ENCODE peak calls at places on chromosomes 2 and 18, in six cellular contexts. One of them, this sample, is unnamed.
A peak's percentile ranks its signal among the peaks of the same experiment; 100 is the strongest.

GRCh38 chr2:236663671-236664101 is 94.1 kb downstream of the ACKR3 start:
- DNase-seq in lower lobe of right lung: no peak
- DNase-seq in heart left ventricle: no peak
- DNase-seq in Calu3: no peak
- DNase-seq in transverse colon: no peak
- DNase-seq in PC-9: peak; percentile 25
- DNase-seq in this sample: peak; percentile 31

GRCh38 chr2:238669046-238669445 is 178.8 kb upstream of the TWIST2 start:
- DNase-seq in transverse colon: no peak
- DNase-seq in lower lobe of right lung: no peak
- DNase-seq in Calu3: no peak
- DNase-seq in PC-9: no peak
- DNase-seq in heart left ventricle: no peak
- DNase-seq in this sample: no peak

GRCh38 chr2:189515264-189515663 is 65.3 kb downstream of the SLC40A1 start:
- DNase-seq in PC-9: no peak
- DNase-seq in Calu3: no peak
- DNase-seq in transverse colon: no peak
- DNase-seq in lower lobe of right lung: no peak
- DNase-seq in heart left ventricle: no peak
- DNase-seq in this sample: no peak

GRCh38 chr2:240791211-240791800 is 28.7 kb downstream of the KIF1A start:
- DNase-seq in lower lobe of right lung: no peak
- DNase-seq in heart left ventricle: peak; percentile 51
- DNase-seq in transverse colon: no peak
- DNase-seq in Calu3: no peak
- DNase-seq in PC-9: no peak
- DNase-seq in this sample: peak; percentile 11

GRCh38 chr18:20971886-20972267 is 139.7 kb downstream of the ROCK1 start:
- DNase-seq in transverse colon: no peak
- DNase-seq in Calu3: peak; percentile 24
- DNase-seq in heart left ventricle: no peak
- DNase-seq in PC-9: no peak
- DNase-seq in lower lobe of right lung: no peak
- DNase-seq in this sample: no peak

GRCh38 chr2:26255735-26256384 is 11.1 kb downstream of the HADHB start:
- DNase-seq in lower lobe of right lung: no peak
- DNase-seq in PC-9: peak; percentile 60
- DNase-seq in transverse colon: no peak
- DNase-seq in Calu3: no peak
- DNase-seq in heart left ventricle: no peak
- DNase-seq in this sample: no peak

GRCh38 chr2:151071382-151071781 is 190.3 kb downstream of the RBM43 start:
- DNase-seq in Calu3: peak; percentile 29
- DNase-seq in lower lobe of right lung: no peak
- DNase-seq in transverse colon: no peak
- DNase-seq in heart left ventricle: no peak
- DNase-seq in PC-9: peak; percentile 34
- DNase-seq in this sample: no peak

GRCh38 chr18:80187956-80188642 is 59.2 kb downstream of the PARD6G start:
- DNase-seq in lower lobe of right lung: no peak
- DNase-seq in transverse colon: no peak
- DNase-seq in PC-9: no peak
- DNase-seq in Calu3: no peak
- DNase-seq in heart left ventricle: no peak
- DNase-seq in this sample: no peak

GRCh38 chr2:186925514-186925913 is 76.5 kb upstream of the ZSWIM2 start:
- DNase-seq in lower lobe of right lung: no peak
- DNase-seq in PC-9: no peak
- DNase-seq in heart left ventricle: no peak
- DNase-seq in transverse colon: no peak
- DNase-seq in Calu3: no peak
- DNase-seq in this sample: no peak

GRCh38 chr2:12769492-12770105 is 52.9 kb downstream of the TRIB2 start:
- DNase-seq in PC-9: no peak
- DNase-seq in transverse colon: no peak
- DNase-seq in heart left ventricle: peak; percentile 75
- DNase-seq in Calu3: no peak
- DNase-seq in lower lobe of right lung: peak; percentile 56
- DNase-seq in this sample: peak; percentile 73

GRCh38 chr2:240568678-240569522 is 616 bp downstream of the RNPEPL1 start:
- DNase-seq in PC-9: no peak
- DNase-seq in Calu3: peak; percentile 66
- DNase-seq in lower lobe of right lung: peak; percentile 83
- DNase-seq in transverse colon: peak; percentile 74
- DNase-seq in heart left ventricle: peak; percentile 89
- DNase-seq in this sample: peak; percentile 78

GRCh38 chr18:79942786-79943607 is 8.5 kb downstream of the SLC66A2 start:
- DNase-seq in Calu3: no peak
- DNase-seq in lower lobe of right lung: peak; percentile 35
- DNase-seq in transverse colon: peak; percentile 72
- DNase-seq in heart left ventricle: peak; percentile 37
- DNase-seq in PC-9: no peak
- DNase-seq in this sample: no peak

GRCh38 chr2:127076290-127076689 is 30.7 kb downstream of the BIN1 start:
- DNase-seq in Calu3: no peak
- DNase-seq in heart left ventricle: no peak
- DNase-seq in transverse colon: no peak
- DNase-seq in PC-9: no peak
- DNase-seq in lower lobe of right lung: no peak
- DNase-seq in this sample: no peak

GRCh38 chr2:38477006-38477405 is 99.9 kb upstream of the ATL2 start:
- DNase-seq in PC-9: no peak
- DNase-seq in Calu3: no peak
- DNase-seq in lower lobe of right lung: no peak
- DNase-seq in heart left ventricle: no peak
- DNase-seq in transverse colon: no peak
- DNase-seq in this sample: no peak
- TF ChIP-seq CTCF in PC-9: no peak
- TF ChIP-seq CTCF in Calu3: no peak
- TF ChIP-seq CTCF in lower lobe of right lung: no peak
- TF ChIP-seq CTCF in heart left ventricle: no peak
- TF ChIP-seq CTCF in transverse colon: no peak
- TF ChIP-seq CTCF in this sample: no peak

GRCh38 chr2:144785253-144785652 is 265.3 kb upstream of the ZEB2 start:
- DNase-seq in transverse colon: no peak
- DNase-seq in heart left ventricle: no peak
- DNase-seq in lower lobe of right lung: no peak
- DNase-seq in PC-9: no peak
- DNase-seq in Calu3: no peak
- DNase-seq in this sample: no peak

GRCh38 chr2:144776766-144777165 is 256.8 kb upstream of the ZEB2 start:
- DNase-seq in heart left ventricle: no peak
- DNase-seq in PC-9: no peak
- DNase-seq in transverse colon: no peak
- DNase-seq in lower lobe of right lung: no peak
- DNase-seq in Calu3: no peak
- DNase-seq in this sample: no peak

DNA sequence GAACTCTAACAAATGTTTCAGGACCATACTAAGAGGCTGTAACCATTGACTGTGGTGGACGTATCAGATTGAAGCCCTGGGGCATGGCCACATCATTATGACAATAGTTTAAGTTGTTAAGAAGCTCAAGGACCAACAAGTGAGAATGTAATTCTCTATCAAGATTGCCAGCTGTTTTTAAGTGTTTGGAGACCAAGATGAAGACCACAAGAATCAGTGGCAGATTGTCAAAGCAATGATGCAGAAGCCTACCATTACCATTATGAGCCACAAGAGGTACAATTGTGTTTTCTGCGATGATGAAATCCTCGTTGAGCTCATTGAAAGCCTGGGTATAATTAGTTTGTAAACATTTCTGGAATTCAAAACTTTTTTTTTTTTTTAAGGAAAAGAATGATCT is 261.1 kb upstream of the ZEB2 start:
- DNase-seq in PC-9: no peak
- DNase-seq in Calu3: no peak
- DNase-seq in heart left ventricle: no peak
- DNase-seq in transverse colon: no peak
- DNase-seq in lower lobe of right lung: no peak
- DNase-seq in this sample: no peak
- TF ChIP-seq CTCF in PC-9: no peak
- TF ChIP-seq CTCF in Calu3: no peak
- TF ChIP-seq CTCF in heart left ventricle: no peak
- TF ChIP-seq CTCF in transverse colon: no peak
- TF ChIP-seq CTCF in lower lobe of right lung: no peak
- TF ChIP-seq CTCF in this sample: no peak

DNA sequence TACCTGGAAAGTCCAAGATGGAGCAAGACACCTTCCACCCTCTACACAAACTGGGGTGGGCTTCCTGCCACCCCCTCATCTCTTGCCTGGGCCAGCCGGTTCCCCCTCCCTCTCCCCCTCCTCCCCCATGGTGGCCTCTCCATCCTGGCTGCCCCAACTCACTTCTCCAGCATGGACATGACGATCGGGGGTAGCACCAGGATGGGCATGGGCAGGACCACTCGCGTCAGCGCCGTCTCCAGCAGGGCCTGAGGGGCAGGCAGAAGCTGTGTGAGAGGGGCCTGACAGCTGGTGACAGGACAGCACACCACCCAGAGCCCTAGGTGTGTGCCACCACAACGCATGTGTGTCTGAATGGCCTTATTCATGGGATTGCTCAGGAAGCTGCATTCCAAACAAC is 51.0 kb downstream of the EMX1 start:
- DNase-seq in lower lobe of right lung: no peak
- DNase-seq in PC-9: no peak
- DNase-seq in transverse colon: no peak
- DNase-seq in Calu3: no peak
- DNase-seq in heart left ventricle: no peak
- DNase-seq in this sample: no peak
- TF ChIP-seq CTCF in lower lobe of right lung: no peak
- TF ChIP-seq CTCF in PC-9: no peak
- TF ChIP-seq CTCF in transverse colon: no peak
- TF ChIP-seq CTCF in Calu3: no peak
- TF ChIP-seq CTCF in heart left ventricle: no peak
- TF ChIP-seq CTCF in this sample: no peak

GRCh38 chr2:118061135-118061955 is 26.9 kb upstream of the INSIG2 start:
- DNase-seq in lower lobe of right lung: no peak
- DNase-seq in Calu3: peak; percentile 52
- DNase-seq in transverse colon: no peak
- DNase-seq in PC-9: peak; percentile 70
- DNase-seq in heart left ventricle: no peak
- DNase-seq in this sample: no peak
- TF ChIP-seq CTCF in lower lobe of right lung: peak; percentile 31
- TF ChIP-seq CTCF in Calu3: peak; percentile 42
- TF ChIP-seq CTCF in transverse colon: no peak
- TF ChIP-seq CTCF in PC-9: peak; percentile 76
- TF ChIP-seq CTCF in heart left ventricle: peak; percentile 16
- TF ChIP-seq CTCF in this sample: peak; percentile 43

DNA sequence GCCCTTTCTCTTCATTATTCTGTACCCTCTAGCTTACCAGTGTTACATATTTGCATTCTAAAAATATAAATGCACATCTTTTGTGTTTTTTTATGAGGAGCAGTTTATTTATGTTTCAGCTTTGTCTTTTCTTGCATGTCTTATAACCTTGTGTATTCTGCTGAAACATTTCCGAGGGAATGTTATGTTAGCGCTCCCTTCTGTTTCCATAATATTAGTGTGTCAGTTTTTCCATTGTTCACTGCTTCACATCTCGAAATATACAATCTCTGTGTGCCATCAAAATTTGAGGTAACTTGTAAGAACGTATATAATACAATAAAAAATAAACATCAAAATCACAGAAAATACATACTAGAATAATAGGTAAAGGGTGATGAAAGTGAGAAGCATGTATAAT is 153.3 kb downstream of the PKP4 start:
- DNase-seq in transverse colon: no peak
- DNase-seq in PC-9: no peak
- DNase-seq in Calu3: no peak
- DNase-seq in heart left ventricle: no peak
- DNase-seq in lower lobe of right lung: no peak
- DNase-seq in this sample: no peak
- TF ChIP-seq CTCF in transverse colon: no peak
- TF ChIP-seq CTCF in PC-9: no peak
- TF ChIP-seq CTCF in Calu3: no peak
- TF ChIP-seq CTCF in heart left ventricle: no peak
- TF ChIP-seq CTCF in lower lobe of right lung: no peak
- TF ChIP-seq CTCF in this sample: no peak

DNA sequence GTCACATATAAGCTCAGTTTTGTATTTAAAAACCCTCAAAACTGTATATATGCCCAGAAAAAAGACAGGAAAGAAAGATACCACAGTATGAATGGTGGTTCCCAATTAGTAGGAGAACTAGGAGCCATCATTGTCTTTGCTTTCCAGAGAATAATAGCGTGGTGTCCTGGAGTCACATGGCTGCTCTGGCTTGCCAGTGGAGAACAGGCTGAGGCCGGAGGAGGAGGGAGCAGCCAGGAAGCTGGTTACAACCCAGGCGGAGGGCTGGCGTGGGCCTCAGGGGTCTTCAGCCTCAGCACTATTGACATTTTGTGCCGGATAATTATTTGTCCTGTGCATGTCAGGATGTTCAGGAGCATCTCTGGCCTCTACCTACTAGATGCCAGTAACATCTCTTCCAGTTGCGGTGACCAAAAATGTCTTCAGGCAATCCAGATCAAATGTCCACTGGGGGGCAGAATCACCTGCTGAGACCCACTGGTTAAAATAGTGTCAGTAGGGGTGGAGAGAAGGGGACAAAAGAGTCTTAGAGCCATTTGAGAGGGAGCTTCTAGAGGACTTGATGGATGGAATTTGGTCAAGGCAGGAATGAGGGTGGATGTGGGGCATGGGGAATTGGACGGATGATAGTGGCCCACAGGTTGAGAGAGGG is 144.8 kb downstream of the AGAP1 start:
- DNase-seq in PC-9: no peak
- DNase-seq in lower lobe of right lung: no peak
- DNase-seq in heart left ventricle: no peak
- DNase-seq in Calu3: peak; percentile 7
- DNase-seq in transverse colon: no peak
- DNase-seq in this sample: no peak
- TF ChIP-seq CTCF in PC-9: peak; percentile 37
- TF ChIP-seq CTCF in lower lobe of right lung: no peak
- TF ChIP-seq CTCF in heart left ventricle: no peak
- TF ChIP-seq CTCF in Calu3: peak; percentile 50
- TF ChIP-seq CTCF in transverse colon: no peak
- TF ChIP-seq CTCF in this sample: no peak

GRCh38 chr2:75130171-75130570 is 69.1 kb downstream of the TACR1 start:
- DNase-seq in heart left ventricle: no peak
- DNase-seq in transverse colon: no peak
- DNase-seq in Calu3: no peak
- DNase-seq in lower lobe of right lung: no peak
- DNase-seq in PC-9: no peak
- DNase-seq in this sample: no peak
- TF ChIP-seq CTCF in heart left ventricle: no peak
- TF ChIP-seq CTCF in transverse colon: no peak
- TF ChIP-seq CTCF in Calu3: no peak
- TF ChIP-seq CTCF in lower lobe of right lung: peak; percentile 21
- TF ChIP-seq CTCF in PC-9: peak; percentile 42
- TF ChIP-seq CTCF in this sample: no peak

This sample was measured in left ventricle myocardium inferior.